ENCODE peak calls at places on chromosomes 12 and 14, in five cellular contexts. N, U, H, J and M are unnamed samples.

GRCh38 chr12:64672925-64673409 is 62.7 kb downstream of the RASSF3 start:
- DNase-seq in N (peak), U (peak), H (peak), J (no peak), M (peak)

GRCh38 chr12:93759512-93760081 is 82.4 kb downstream of the CRADD start:
- DNase-seq in N (no peak), U (no peak), H (no peak), J (no peak), M (no peak)

GRCh38 chr14:38616959-38617358 is 361.1 kb upstream of the CLEC14A start:
- DNase-seq in N (peak), U (no peak), H (no peak), J (no peak), M (no peak)

GRCh38 chr12:102682698-102683289 is 202.4 kb upstream of the IGF1 start:
- DNase-seq in N (no peak), U (no peak), H (no peak), J (no peak), M (no peak)

GRCh38 chr14:69956970-69957369 is 77.8 kb downstream of the SMOC1 start:
- DNase-seq in N (no peak), U (no peak), H (no peak), J (no peak), M (no peak)

GRCh38 chr14:31561155-31561846 is at the start of gene NUBPL:
- DNase-seq in N (peak), U (peak), H (peak), J (peak), M (peak)

GRCh38 chr14:76832503-76832988 is 6.3 kb downstream of the LRRC74A start:
- DNase-seq in N (no peak), U (no peak), H (no peak), J (no peak), M (no peak)

GRCh38 chr12:49061157-49061650 is 610 bp upstream of the KMT2D start:
- DNase-seq in N (no peak), U (no peak), H (no peak), J (no peak), M (no peak)

GRCh38 chr12:24709201-24709600 is 239.7 kb downstream of the BCAT1 start:
- DNase-seq in N (peak), U (peak), H (peak), J (no peak), M (no peak)

GRCh38 chr12:94100254-94100653 is 48.1 kb upstream of the PLXNC1 start:
- DNase-seq in N (peak), U (peak), H (peak), J (peak), M (no peak)

GRCh38 chr12:54984602-54985376 is at the start of gene TESPA1:
- DNase-seq in N (no peak), U (no peak), H (no peak), J (no peak), M (peak)

GRCh38 chr14:101062065-101062450 is 158.5 kb upstream of the RTL1 start:
- DNase-seq in N (no peak), U (peak), H (no peak), J (no peak), M (no peak)

GRCh38 chr12:94710933-94711332 is 60.6 kb upstream of the TMCC3 start:
- DNase-seq in N (peak), U (peak), H (no peak), J (peak), M (peak)

GRCh38 chr12:93090768-93091172 is 161.7 kb upstream of the EEA1 start:
- DNase-seq in N (peak), U (peak), H (peak), J (no peak), M (no peak)

GRCh38 chr12:1806301-1807106 is 13.9 kb upstream of the LRTM2 start:
- DNase-seq in N (no peak), U (peak), H (peak), J (no peak), M (no peak)

GRCh38 chr12:30784508-30784907 is 29.8 kb upstream of the CAPRIN2 start:
- DNase-seq in N (no peak), U (no peak), H (no peak), J (no peak), M (no peak)

GRCh38 chr12:38904932-38905479 is 385 bp downstream of the CPNE8 start:
- DNase-seq in N (no peak), U (peak), H (peak), J (peak), M (peak)

GRCh38 chr12:115259968-115260806 is 576.2 kb upstream of the TBX3 start:
- DNase-seq in N (no peak), U (no peak), H (no peak), J (no peak), M (no peak)

GRCh38 chr12:107760207-107760816 is 625 bp downstream of the PRDM4 start:
- DNase-seq in N (peak), U (peak), H (no peak), J (peak), M (peak)

GRCh38 chr14:90426663-90427062 is 29.8 kb downstream of the CALM1 start:
- DNase-seq in N (no peak), U (peak), H (no peak), J (no peak), M (peak)

GRCh38 chr14:89067293-89067972 is 243.0 kb downstream of the TTC8 start:
- DNase-seq in N (no peak), U (no peak), H (no peak), J (no peak), M (no peak)

GRCh38 chr12:51318846-51319570 is 5.0 kb downstream of the BIN2 start:
- DNase-seq in N (no peak), U (no peak), H (no peak), J (no peak), M (peak)
- TF ChIP-seq CTCF in N (no peak), U (no peak), H (no peak), J (no peak), M (no peak)

GRCh38 chr14:45198551-45198950 is 54.5 kb downstream of the MIS18BP1 start:
- DNase-seq in N (peak), U (peak), H (peak), J (no peak), M (no peak)
- H3K9ac ChIP-seq in N (no peak), U (no peak), H (peak), J (no peak), M (no peak)

GRCh38 chr12:106736051-106736957 is 38.2 kb upstream of the RIC8B start:
- DNase-seq in N (no peak), U (no peak), H (no peak), J (peak), M (no peak)
- TF ChIP-seq CTCF in N (no peak), U (no peak), H (no peak), J (no peak), M (no peak)

GRCh38 chr12:123713398-123714301 is 1.5 kb downstream of the ATP6V0A2 start:
- DNase-seq in N (peak), U (peak), H (peak), J (no peak), M (peak)
- H3K9ac ChIP-seq in N (peak), U (no peak), H (peak), J (peak), M (peak)

GRCh38 chr12:123085046-123085445 is 65.8 kb downstream of the PITPNM2 start:
- DNase-seq in N (no peak), U (no peak), H (no peak), J (no peak), M (no peak)
- TF ChIP-seq CTCF in N (no peak), U (no peak), H (no peak), J (no peak), M (no peak)

DNA sequence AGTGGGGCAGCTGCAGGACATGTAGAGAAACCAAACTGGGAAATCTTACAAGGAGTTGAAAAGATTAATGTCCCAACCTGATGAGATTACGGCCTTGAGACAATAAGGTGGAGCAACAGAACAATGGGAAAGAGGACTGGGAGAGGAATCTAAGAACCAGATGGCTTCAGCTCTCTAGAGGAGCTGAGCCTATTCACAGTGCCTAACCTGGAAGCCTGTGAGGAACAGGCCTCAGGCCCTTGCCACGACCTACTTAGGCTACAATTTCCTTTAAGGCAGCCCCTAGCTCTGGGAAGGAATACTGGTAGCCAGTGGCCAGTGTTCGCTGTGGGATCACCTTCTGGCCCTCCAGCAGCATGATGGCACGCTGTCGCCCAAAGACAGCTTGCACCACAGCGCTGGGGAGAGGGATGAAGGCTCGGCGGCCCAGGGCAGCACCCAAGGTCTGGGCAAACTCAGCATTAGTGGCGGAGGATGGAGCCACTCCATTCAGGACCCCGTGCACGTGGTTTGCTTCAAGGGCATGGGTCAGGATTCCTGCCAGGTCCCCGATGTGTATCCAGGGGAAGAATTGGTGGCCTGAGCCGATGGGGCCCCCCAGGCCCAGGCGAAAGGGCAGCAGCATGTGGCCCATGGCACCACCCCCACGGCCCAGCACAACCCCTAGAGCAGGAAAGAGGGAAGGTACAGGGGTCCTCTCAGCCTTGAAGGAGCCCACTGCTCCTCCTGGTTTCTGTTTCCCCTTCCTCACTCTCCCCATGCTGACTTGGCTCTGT is 2.6 kb downstream of the SDR39U1 start:
- DNase-seq in N (no peak), U (no peak), H (no peak), J (no peak), M (no peak)
- H3K9ac ChIP-seq in N (no peak), U (no peak), H (peak), J (no peak), M (no peak)

GRCh38 chr12:121015825-121016766 is at the start of gene C12orf43:
- DNase-seq in N (peak), U (peak), H (peak), J (peak), M (peak)
- TF ChIP-seq CTCF in N (no peak), U (no peak), H (no peak), J (no peak), M (no peak)

GRCh38 chr12:104942075-104942474 is 16.0 kb downstream of the SLC41A2 start:
- DNase-seq in N (no peak), U (no peak), H (no peak), J (no peak), M (no peak)

GRCh38 chr12:104939089-104939488 is 19.0 kb downstream of the SLC41A2 start:
- DNase-seq in N (no peak), U (no peak), H (no peak), J (no peak), M (no peak)

GRCh38 chr12:104941454-104941853 is 16.6 kb downstream of the SLC41A2 start:
- DNase-seq in N (no peak), U (no peak), H (no peak), J (no peak), M (no peak)

GRCh38 chr12:104935892-104936291 is 22.2 kb downstream of the SLC41A2 start:
- DNase-seq in N (no peak), U (no peak), H (no peak), J (no peak), M (no peak)

GRCh38 chr12:104938371-104938770 is 19.7 kb downstream of the SLC41A2 start:
- DNase-seq in N (peak), U (no peak), H (no peak), J (no peak), M (no peak)
- H3K9ac ChIP-seq in N (no peak), U (no peak), H (no peak), J (no peak), M (no peak)

GRCh38 chr14:23299558-23299957 is 3.1 kb downstream of the PPP1R3E start:
- DNase-seq in N (peak), U (peak), H (peak), J (no peak), M (no peak)
- TF ChIP-seq CTCF in N (peak), U (peak), H (peak), J (peak), M (no peak)